ENCODE peak calls at places on chromosomes 7 and 10, in nine cellular contexts. M is adrenal gland, E is fibroblast of villous mesenchyme, X is esophagus muscularis mucosa, N is thyroid gland, R is cardiac muscle cell, L is endodermal cell, G is lower leg skin, U is brain microvascular endothelial cell. C is an unnamed sample.

GRCh38 chr7:52959336-52959735 is 76.1 kb upstream of the POM121L12 start:
- DNase-seq in M (no peak), E (peak), X (no peak), N (no peak), R (no peak), L (no peak), G (no peak), U (no peak), C (no peak)

GRCh38 chr7:74656421-74656910 is 1.1 kb upstream of the GTF2I start:
- DNase-seq in M (peak), E (peak), X (no peak), N (peak), R (peak), L (peak), G (no peak), U (no peak), C (peak)

GRCh38 chr10:118458957-118459641 is 117.0 kb upstream of the FAM204A start:
- DNase-seq in M (no peak), E (no peak), X (no peak), N (no peak), R (no peak), L (no peak), G (no peak), U (no peak), C (no peak)

GRCh38 chr10:1643911-1644810 is 93.2 kb downstream of the ADARB2 start:
- DNase-seq in M (no peak), E (no peak), X (no peak), N (no peak), R (no peak), L (no peak), G (no peak), U (no peak), C (no peak)

GRCh38 chr7:104898434-104898833 is 115.6 kb upstream of the KMT2E start:
- DNase-seq in M (no peak), E (no peak), X (no peak), N (no peak), R (no peak), L (no peak), G (no peak), U (no peak), C (no peak)

GRCh38 chr7:25678215-25678614 is 449.9 kb upstream of the NPVF start:
- DNase-seq in M (no peak), E (no peak), X (peak), N (no peak), R (no peak), L (no peak), G (no peak), U (no peak), C (no peak)

GRCh38 chr7:157521752-157522151 is 184.9 kb downstream of the DNAJB6 start:
- DNase-seq in M (no peak), E (no peak), X (no peak), N (no peak), R (no peak), L (no peak), G (peak), U (no peak), C (no peak)

GRCh38 chr10:123997486-123998196 is 95.8 kb downstream of the CHST15 start:
- DNase-seq in M (peak), E (peak), X (peak), N (no peak), R (no peak), L (no peak), G (peak), U (peak), C (peak)

GRCh38 chr10:1132584-1132983 is 76.4 kb downstream of the WDR37 start:
- DNase-seq in M (no peak), E (no peak), X (peak), N (no peak), R (no peak), L (no peak), G (no peak), U (no peak), C (no peak)

GRCh38 chr10:72736176-72736795 is 44.3 kb downstream of the MCU start:
- DNase-seq in M (no peak), E (peak), X (no peak), N (no peak), R (no peak), L (no peak), G (no peak), U (peak), C (peak)

GRCh38 chr7:45065031-45065995 is 23.5 kb downstream of the NACAD start:
- DNase-seq in M (peak), E (no peak), X (no peak), N (peak), R (no peak), L (no peak), G (no peak), U (no peak), C (no peak)

GRCh38 chr7:55020481-55020871 is 1.7 kb downstream of the EGFR start:
- DNase-seq in M (peak), E (peak), X (peak), N (peak), R (no peak), L (no peak), G (peak), U (peak), C (peak)

GRCh38 chr7:15424468-15424867 is 137.3 kb downstream of the AGMO start:
- DNase-seq in M (no peak), E (no peak), X (no peak), N (no peak), R (no peak), L (no peak), G (no peak), U (no peak), C (peak)

GRCh38 chr10:26959841-26960240 is 99.1 kb upstream of the ABI1 start:
- DNase-seq in M (no peak), E (no peak), X (no peak), N (no peak), R (no peak), L (no peak), G (no peak), U (no peak), C (no peak)

GRCh38 chr7:27107391-27107900 is 5.0 kb upstream of the HOXA2 start:
- DNase-seq in M (no peak), E (no peak), X (no peak), N (no peak), R (no peak), L (no peak), G (no peak), U (no peak), C (no peak)

GRCh38 chr10:500876-501275 is 188.6 kb downstream of the DIP2C start:
- DNase-seq in M (no peak), E (peak), X (no peak), N (no peak), R (no peak), L (no peak), G (no peak), U (no peak), C (peak)

GRCh38 chr10:108801775-108802516 is 1121.4 kb downstream of the XPNPEP1 start:
- DNase-seq in M (no peak), E (peak), X (no peak), N (no peak), R (no peak), L (no peak), G (no peak), U (no peak), C (peak)

GRCh38 chr7:141674201-141674671 is 27.7 kb downstream of the DENND11 start:
- DNase-seq in M (no peak), E (no peak), X (no peak), N (no peak), R (no peak), L (peak), G (no peak), U (peak), C (no peak)

GRCh38 chr7:24406053-24406561 is 122.1 kb downstream of the NPY start:
- DNase-seq in M (no peak), E (no peak), X (no peak), N (no peak), R (no peak), L (peak), G (no peak), U (no peak), C (no peak)

GRCh38 chr10:104031631-104032030 is 54.0 kb downstream of the COL17A1 start:
- DNase-seq in M (no peak), E (no peak), X (no peak), N (no peak), R (no peak), L (no peak), G (no peak), U (no peak), C (no peak)

GRCh38 chr10:21681156-21681555 is 147.1 kb downstream of the MLLT10 start:
- DNase-seq in M (no peak), E (no peak), X (no peak), N (no peak), R (no peak), L (no peak), G (no peak), U (no peak), C (no peak)

GRCh38 chr7:47658886-47659635 is 77.2 kb upstream of the TNS3 start:
- DNase-seq in M (no peak), E (no peak), X (no peak), N (no peak), R (no peak), L (no peak), G (no peak), U (no peak), C (no peak)

GRCh38 chr7:106450716-106451115 is 165.9 kb upstream of the NAMPT start:
- DNase-seq in M (no peak), E (no peak), X (no peak), N (no peak), R (no peak), L (no peak), G (no peak), U (no peak), C (no peak)

GRCh38 chr10:125549656-125550055 is 133.3 kb downstream of the TEX36 start:
- DNase-seq in M (no peak), E (no peak), X (peak), N (no peak), R (no peak), L (no peak), G (no peak), U (no peak), C (no peak)

GRCh38 chr7:87935373-87935706 is 1.3 kb downstream of the ADAM22 start:
- DNase-seq in M (no peak), E (no peak), X (no peak), N (no peak), R (no peak), L (no peak), G (no peak), U (no peak), C (no peak)

GRCh38 chr10:11869743-11870460 is 46.7 kb downstream of the PROSER2 start:
- DNase-seq in M (no peak), E (peak), X (no peak), N (peak), R (no peak), L (peak), G (no peak), U (no peak), C (peak)
- H3K4me3 ChIP-seq in M (peak), E (no peak), X (peak), N (no peak), R (no peak), L (no peak), G (no peak), U (peak), C (no peak)

GRCh38 chr10:132417249-132417878 is 20.4 kb downstream of the PWWP2B start:
- DNase-seq in M (no peak), E (no peak), X (no peak), N (peak), R (no peak), L (no peak), G (no peak), U (no peak), C (no peak)

GRCh38 chr10:132417957-132418441 is 21.0 kb downstream of the PWWP2B start:
- DNase-seq in M (no peak), E (no peak), X (no peak), N (peak), R (no peak), L (no peak), G (no peak), U (no peak), C (no peak)

GRCh38 chr10:132420469-132421376 is 23.7 kb downstream of the PWWP2B start:
- DNase-seq in M (peak), E (peak), X (no peak), N (peak), R (no peak), L (peak), G (no peak), U (no peak), C (peak)

GRCh38 chr10:132419631-132420468 is 22.9 kb downstream of the PWWP2B start:
- DNase-seq in M (no peak), E (no peak), X (no peak), N (peak), R (no peak), L (peak), G (no peak), U (no peak), C (no peak)

GRCh38 chr10:132418520-132419416 is 21.8 kb downstream of the PWWP2B start:
- DNase-seq in M (peak), E (no peak), X (no peak), N (peak), R (peak), L (peak), G (peak), U (no peak), C (no peak)
- TF ChIP-seq CTCF in M (no peak), E (no peak), X (no peak), N (no peak), R (no peak), L (no peak), G (no peak), U (no peak), C (no peak)

DNA sequence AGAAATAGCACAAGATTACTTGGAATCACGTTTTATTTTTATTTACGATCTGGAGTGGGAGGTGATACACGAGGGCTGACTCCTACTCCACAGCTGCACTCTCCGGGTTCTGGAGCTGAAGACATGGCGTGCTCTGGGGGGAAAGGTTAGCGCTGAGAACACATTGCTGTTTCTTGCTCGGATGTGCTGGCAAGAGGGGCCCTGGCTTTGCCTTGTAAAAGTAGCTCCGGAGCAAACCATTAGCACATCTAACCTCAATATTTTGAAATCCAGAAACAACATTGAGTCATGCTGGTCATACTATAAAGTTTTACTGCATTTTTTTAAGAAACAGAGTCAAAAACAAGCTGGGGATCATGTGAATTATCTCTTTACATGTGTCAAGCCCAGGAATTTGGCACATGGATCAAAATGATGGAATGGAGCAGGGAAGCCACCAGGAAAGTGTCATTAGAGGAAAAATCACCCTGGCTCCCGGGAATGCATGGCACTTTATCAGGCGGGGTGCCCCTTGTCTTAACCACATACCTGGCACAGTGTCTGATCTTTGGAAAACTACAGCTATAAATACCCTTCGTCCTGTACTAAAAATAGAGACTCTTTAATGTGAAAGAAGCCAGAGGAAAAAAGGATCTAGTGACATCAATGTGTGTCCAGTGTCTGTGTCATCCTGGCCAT is 31.6 kb upstream of the LYZL1 start:
- DNase-seq in M (peak), E (peak), X (no peak), N (peak), R (peak), L (no peak), G (no peak), U (peak), C (peak)
- H3K4me3 ChIP-seq in M (no peak), E (peak), X (no peak), N (no peak), R (no peak), L (no peak), G (no peak), U (no peak), C (no peak)

DNA sequence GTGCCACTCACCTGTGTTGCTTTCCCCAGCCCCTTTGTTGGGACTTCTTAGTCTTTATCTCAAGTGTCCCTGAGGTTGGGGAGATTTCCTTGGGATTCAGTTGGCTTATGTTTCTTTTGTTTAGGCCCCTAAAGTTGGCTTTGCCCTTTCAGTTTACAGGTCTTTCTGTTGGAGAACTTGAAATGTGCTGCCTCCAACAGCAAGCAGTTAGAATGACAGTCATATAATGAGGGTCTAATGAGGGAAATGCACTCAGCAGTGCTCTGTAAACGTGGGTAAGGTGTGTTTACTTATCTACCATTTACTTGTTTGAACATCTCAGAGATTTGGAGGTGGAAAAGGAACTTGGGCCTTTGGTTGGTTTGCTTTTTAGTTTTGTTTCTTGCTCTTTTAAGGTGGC is 191.4 kb upstream of the STK17A start:
- DNase-seq in M (no peak), E (no peak), X (peak), N (no peak), R (peak), L (no peak), G (no peak), U (no peak), C (no peak)
- TF ChIP-seq CTCF in M (no peak), E (no peak), X (no peak), N (no peak), R (no peak), L (peak), G (no peak), U (no peak), C (no peak)

GRCh38 chr7:154566877-154567276 is 436.0 kb downstream of the PAXIP1 start:
- DNase-seq in M (no peak), E (no peak), X (no peak), N (no peak), R (peak), L (no peak), G (no peak), U (no peak), C (no peak)

GRCh38 chr7:154569916-154570315 is 433.0 kb downstream of the PAXIP1 start:
- DNase-seq in M (no peak), E (no peak), X (peak), N (no peak), R (no peak), L (no peak), G (no peak), U (no peak), C (no peak)

GRCh38 chr7:154571772-154572171 is 431.2 kb downstream of the PAXIP1 start:
- DNase-seq in M (no peak), E (no peak), X (peak), N (no peak), R (no peak), L (no peak), G (no peak), U (no peak), C (no peak)

GRCh38 chr7:154564676-154565075 is 438.2 kb downstream of the PAXIP1 start:
- DNase-seq in M (no peak), E (no peak), X (peak), N (no peak), R (no peak), L (no peak), G (no peak), U (no peak), C (no peak)

GRCh38 chr7:154568346-154568745 is 434.6 kb downstream of the PAXIP1 start:
- DNase-seq in M (no peak), E (no peak), X (peak), N (no peak), R (no peak), L (no peak), G (no peak), U (no peak), C (no peak)
- H3K4me3 ChIP-seq in M (no peak), E (no peak), X (no peak), N (no peak), R (no peak), L (no peak), G (no peak), U (no peak), C (no peak)

C was measured in AG10803.